ENCODE peak calls at places on chromosomes 5 and 9, in five cellular contexts. M, P, U, H and Z are unnamed samples.

GRCh38 chr5:150139334-150139733 is 16.3 kb downstream of the PDGFRB start:
- DNase-seq in M (no peak), P (no peak), U (no peak), H (no peak), Z (no peak)

GRCh38 chr5:135950611-135951010 is 4.2 kb downstream of the LECT2 start:
- DNase-seq in M (no peak), P (no peak), U (no peak), H (no peak), Z (no peak)

GRCh38 chr5:93395891-93396465 is 185.0 kb downstream of the NR2F1-AS1 start:
- DNase-seq in M (no peak), P (no peak), U (no peak), H (no peak), Z (no peak)

GRCh38 chr9:125492719-125493118 is 214.3 kb downstream of the MAPKAP1 start:
- DNase-seq in M (no peak), P (no peak), U (no peak), H (no peak), Z (no peak)

GRCh38 chr9:137592767-137593166 is 2.5 kb upstream of the ZMYND19 start:
- DNase-seq in M (no peak), P (no peak), U (no peak), H (no peak), Z (no peak)

GRCh38 chr5:174229640-174230350 is 184.3 kb downstream of the NSG2 start:
- DNase-seq in M (no peak), P (no peak), U (no peak), H (no peak), Z (no peak)

GRCh38 chr5:36060516-36060885 is 6.2 kb downstream of the UGT3A2 start:
- DNase-seq in M (no peak), P (no peak), U (no peak), H (no peak), Z (no peak)

GRCh38 chr5:23223846-23224245 is 283.6 kb upstream of the PRDM9 start:
- DNase-seq in M (no peak), P (no peak), U (no peak), H (no peak), Z (no peak)

GRCh38 chr9:72362680-72363139 is 2.3 kb downstream of the ZFAND5 start:
- DNase-seq in M (peak), P (peak), U (no peak), H (peak), Z (peak)

GRCh38 chr9:129773262-129774048 is 20.6 kb upstream of the PTGES start:
- DNase-seq in M (no peak), P (no peak), U (peak), H (no peak), Z (no peak)

GRCh38 chr5:172503925-172504730 is 49.8 kb upstream of the SH3PXD2B start:
- DNase-seq in M (no peak), P (no peak), U (no peak), H (no peak), Z (no peak)